ENCODE peak calls at places on chromosomes 12 and 14, in five cellular contexts. One of them, this sample, is unnamed.

GRCh38 chr14:99133563-99134332 is 138.2 kb downstream of the BCL11B start:
- DNase-seq in lower leg skin: peak
- DNase-seq in cardiac muscle cell: no peak
- DNase-seq in A549: no peak
- DNase-seq in AG09309: no peak
- DNase-seq in this sample: no peak

GRCh38 chr14:64279719-64280668 is 14.2 kb downstream of the ESR2 start:
- DNase-seq in lower leg skin: no peak
- DNase-seq in cardiac muscle cell: no peak
- DNase-seq in A549: peak
- DNase-seq in AG09309: no peak
- DNase-seq in this sample: no peak

GRCh38 chr12:120136093-120136770 is 19.7 kb upstream of the RAB35 start:
- DNase-seq in lower leg skin: no peak
- DNase-seq in cardiac muscle cell: no peak
- DNase-seq in A549: no peak
- DNase-seq in AG09309: no peak
- DNase-seq in this sample: no peak

GRCh38 chr12:64706831-64707230 is 52.4 kb downstream of the GNS start:
- DNase-seq in lower leg skin: no peak
- DNase-seq in cardiac muscle cell: no peak
- DNase-seq in A549: no peak
- DNase-seq in AG09309: no peak
- DNase-seq in this sample: no peak

GRCh38 chr12:54404061-54405004 is 14.7 kb downstream of the ITGA5 start:
- DNase-seq in lower leg skin: no peak
- DNase-seq in cardiac muscle cell: peak
- DNase-seq in A549: peak
- DNase-seq in AG09309: no peak
- DNase-seq in this sample: no peak

GRCh38 chr14:79370969-79371368 is 840.3 kb downstream of the DIO2 start:
- DNase-seq in lower leg skin: no peak
- DNase-seq in cardiac muscle cell: no peak
- DNase-seq in A549: no peak
- DNase-seq in AG09309: no peak
- DNase-seq in this sample: no peak

GRCh38 chr12:27347779-27348178 is 15.1 kb downstream of the BMAL2 start:
- DNase-seq in lower leg skin: no peak
- DNase-seq in cardiac muscle cell: no peak
- DNase-seq in A549: no peak
- DNase-seq in AG09309: no peak
- DNase-seq in this sample: no peak

GRCh38 chr12:9331218-9331626 is 123.0 kb upstream of the PZP start:
- DNase-seq in lower leg skin: no peak
- DNase-seq in cardiac muscle cell: peak
- DNase-seq in A549: peak
- DNase-seq in AG09309: no peak
- DNase-seq in this sample: peak

GRCh38 chr14:103512701-103513611 is 9.7 kb downstream of the CKB start:
- DNase-seq in lower leg skin: no peak
- DNase-seq in cardiac muscle cell: no peak
- DNase-seq in A549: no peak
- DNase-seq in AG09309: peak
- DNase-seq in this sample: peak

GRCh38 chr12:32270818-32271710 is 128.3 kb upstream of the FGD4 start:
- DNase-seq in lower leg skin: no peak
- DNase-seq in cardiac muscle cell: no peak
- DNase-seq in A549: peak
- DNase-seq in AG09309: peak
- DNase-seq in this sample: no peak

GRCh38 chr12:459430-460258 is at the start of gene B4GALNT3:
- DNase-seq in lower leg skin: no peak
- DNase-seq in cardiac muscle cell: peak
- DNase-seq in A549: peak
- DNase-seq in AG09309: no peak
- DNase-seq in this sample: no peak

GRCh38 chr14:72736791-72737559 is 156.9 kb downstream of the DPF3 start:
- DNase-seq in lower leg skin: peak
- DNase-seq in cardiac muscle cell: no peak
- DNase-seq in A549: no peak
- DNase-seq in AG09309: no peak
- DNase-seq in this sample: peak

GRCh38 chr12:111182391-111182790 is 186.5 kb downstream of the PHETA1 start:
- DNase-seq in lower leg skin: no peak
- DNase-seq in cardiac muscle cell: peak
- DNase-seq in A549: no peak
- DNase-seq in AG09309: no peak
- DNase-seq in this sample: no peak

GRCh38 chr14:59360923-59361794 is 104.0 kb downstream of the GPR135 start:
- DNase-seq in lower leg skin: peak
- DNase-seq in cardiac muscle cell: no peak
- DNase-seq in A549: peak
- DNase-seq in AG09309: peak
- DNase-seq in this sample: no peak

GRCh38 chr12:50747817-50748216 is 16.1 kb upstream of the ATF1 start:
- DNase-seq in lower leg skin: peak
- DNase-seq in cardiac muscle cell: no peak
- DNase-seq in A549: no peak
- DNase-seq in AG09309: no peak
- DNase-seq in this sample: no peak

GRCh38 chr12:9867531-9867930 is 1.6 kb downstream of the CLEC2B start:
- DNase-seq in lower leg skin: no peak
- DNase-seq in cardiac muscle cell: no peak
- DNase-seq in A549: no peak
- DNase-seq in AG09309: no peak
- DNase-seq in this sample: no peak

GRCh38 chr14:38210587-38211257 is 3.0 kb downstream of the SSTR1 start:
- DNase-seq in lower leg skin: no peak
- DNase-seq in cardiac muscle cell: peak
- DNase-seq in A549: peak
- DNase-seq in AG09309: no peak
- DNase-seq in this sample: no peak

GRCh38 chr12:56127485-56127887 is 581 bp upstream of the ESYT1 start:
- DNase-seq in lower leg skin: no peak
- DNase-seq in cardiac muscle cell: no peak
- DNase-seq in A549: no peak
- DNase-seq in AG09309: no peak
- DNase-seq in this sample: no peak

GRCh38 chr14:41230683-41231082 is 376.0 kb upstream of the LRFN5 start:
- DNase-seq in lower leg skin: no peak
- DNase-seq in cardiac muscle cell: no peak
- DNase-seq in A549: no peak
- DNase-seq in AG09309: no peak
- DNase-seq in this sample: no peak

GRCh38 chr12:106080111-106080732 is 58.5 kb downstream of the NUAK1 start:
- DNase-seq in lower leg skin: no peak
- DNase-seq in cardiac muscle cell: peak
- DNase-seq in A549: no peak
- DNase-seq in AG09309: peak
- DNase-seq in this sample: peak

GRCh38 chr12:74370608-74371216 is 166.9 kb upstream of the ATXN7L3B start:
- DNase-seq in lower leg skin: no peak
- DNase-seq in cardiac muscle cell: no peak
- DNase-seq in A549: peak
- DNase-seq in AG09309: no peak
- DNase-seq in this sample: no peak

DNA sequence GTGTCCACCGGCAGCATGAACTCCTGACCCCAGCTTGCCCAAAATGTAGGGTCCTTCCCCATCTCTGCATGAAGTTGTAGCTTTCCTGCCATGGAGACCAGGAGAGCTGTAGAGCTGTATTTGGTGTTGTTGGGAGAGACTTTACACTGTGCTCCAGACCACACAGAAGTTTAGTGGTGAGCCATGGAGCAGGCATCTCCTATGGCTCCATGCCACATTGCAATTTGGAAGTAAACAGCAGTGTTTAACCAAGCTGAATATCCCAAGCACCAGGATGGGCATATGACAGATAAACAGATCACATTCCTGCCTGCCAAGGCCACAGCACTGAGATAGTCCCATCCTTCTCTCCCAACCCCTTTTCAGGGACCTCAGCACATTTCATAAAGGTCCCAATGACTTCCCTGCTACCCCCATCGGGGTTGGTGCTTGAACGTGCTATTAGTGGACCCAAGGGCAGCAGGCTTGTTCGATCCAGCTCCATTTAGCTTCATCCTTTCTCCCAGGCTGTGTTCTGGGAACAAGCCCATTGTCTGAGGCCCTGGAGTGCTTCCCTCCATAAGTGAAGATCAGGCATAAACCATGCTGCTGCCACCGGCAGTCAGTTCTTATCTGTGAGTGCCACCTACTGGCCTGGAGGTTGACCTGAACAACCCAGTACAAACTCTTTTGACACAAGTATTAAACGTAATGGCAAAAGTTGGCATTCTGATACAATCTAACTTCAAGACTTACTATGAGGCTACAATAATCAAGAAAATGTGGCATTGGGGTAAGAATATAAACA is 172.3 kb upstream of the ATXN7L3B start:
- DNase-seq in lower leg skin: no peak
- DNase-seq in cardiac muscle cell: peak
- DNase-seq in A549: peak
- DNase-seq in AG09309: no peak
- DNase-seq in this sample: peak
- TF ChIP-seq CTCF in lower leg skin: no peak
- TF ChIP-seq CTCF in cardiac muscle cell: peak
- TF ChIP-seq CTCF in A549: no peak
- TF ChIP-seq CTCF in AG09309: no peak
- TF ChIP-seq CTCF in this sample: peak

GRCh38 chr12:46224401-46224800 is 44.4 kb downstream of the SLC38A1 start:
- DNase-seq in lower leg skin: peak
- DNase-seq in cardiac muscle cell: no peak
- DNase-seq in A549: no peak
- DNase-seq in AG09309: peak
- DNase-seq in this sample: peak
- H3K4me3 ChIP-seq in lower leg skin: no peak
- H3K4me3 ChIP-seq in cardiac muscle cell: no peak
- H3K4me3 ChIP-seq in A549: no peak
- H3K4me3 ChIP-seq in AG09309: no peak
- H3K4me3 ChIP-seq in this sample: no peak

DNA sequence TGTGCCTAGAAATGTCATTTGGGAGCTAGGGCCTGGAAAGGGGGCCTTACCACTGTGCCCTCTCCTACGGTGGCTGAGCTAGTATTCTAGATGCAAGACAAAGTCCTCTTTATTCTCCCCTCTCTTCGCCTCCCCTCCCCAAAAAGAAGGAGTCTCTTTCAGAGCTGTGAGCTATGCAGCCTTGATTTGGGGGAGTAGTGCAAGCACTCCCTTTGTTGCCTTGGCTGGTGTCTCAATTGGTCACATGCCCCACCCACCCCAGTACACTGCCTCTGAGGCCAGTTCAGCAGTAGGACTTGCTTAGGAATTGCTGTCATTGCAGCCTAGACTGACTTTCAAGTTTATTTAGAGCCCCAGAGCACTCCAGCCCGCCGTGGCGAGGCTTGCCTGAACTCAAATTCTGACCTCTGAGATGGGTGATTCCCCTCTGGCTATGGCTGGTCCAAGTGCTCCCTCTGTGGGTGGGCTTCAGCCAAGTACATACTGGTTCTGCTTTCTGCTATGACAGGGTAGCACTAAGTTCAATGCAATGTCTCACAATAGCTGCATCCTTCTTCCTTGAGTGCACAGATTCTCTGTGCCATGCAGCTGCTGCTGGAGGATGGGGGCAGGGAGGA is 37.0 kb upstream of the FBXO33 start:
- DNase-seq in lower leg skin: no peak
- DNase-seq in cardiac muscle cell: peak
- DNase-seq in A549: peak
- DNase-seq in AG09309: no peak
- DNase-seq in this sample: no peak
- TF ChIP-seq CTCF in lower leg skin: no peak
- TF ChIP-seq CTCF in cardiac muscle cell: peak
- TF ChIP-seq CTCF in A549: no peak
- TF ChIP-seq CTCF in AG09309: peak
- TF ChIP-seq CTCF in this sample: peak

GRCh38 chr12:6369916-6370575 is 5.3 kb downstream of the SCNN1A start:
- DNase-seq in lower leg skin: no peak
- DNase-seq in cardiac muscle cell: no peak
- DNase-seq in A549: peak
- DNase-seq in AG09309: no peak
- DNase-seq in this sample: no peak

GRCh38 chr12:6372403-6373003 is 2.9 kb downstream of the SCNN1A start:
- DNase-seq in lower leg skin: peak
- DNase-seq in cardiac muscle cell: no peak
- DNase-seq in A549: peak
- DNase-seq in AG09309: peak
- DNase-seq in this sample: peak

GRCh38 chr12:6373022-6373787 is 2.2 kb downstream of the SCNN1A start:
- DNase-seq in lower leg skin: no peak
- DNase-seq in cardiac muscle cell: no peak
- DNase-seq in A549: no peak
- DNase-seq in AG09309: no peak
- DNase-seq in this sample: no peak

GRCh38 chr12:6370576-6370935 is 4.8 kb downstream of the SCNN1A start:
- DNase-seq in lower leg skin: no peak
- DNase-seq in cardiac muscle cell: no peak
- DNase-seq in A549: no peak
- DNase-seq in AG09309: no peak
- DNase-seq in this sample: no peak

DNA sequence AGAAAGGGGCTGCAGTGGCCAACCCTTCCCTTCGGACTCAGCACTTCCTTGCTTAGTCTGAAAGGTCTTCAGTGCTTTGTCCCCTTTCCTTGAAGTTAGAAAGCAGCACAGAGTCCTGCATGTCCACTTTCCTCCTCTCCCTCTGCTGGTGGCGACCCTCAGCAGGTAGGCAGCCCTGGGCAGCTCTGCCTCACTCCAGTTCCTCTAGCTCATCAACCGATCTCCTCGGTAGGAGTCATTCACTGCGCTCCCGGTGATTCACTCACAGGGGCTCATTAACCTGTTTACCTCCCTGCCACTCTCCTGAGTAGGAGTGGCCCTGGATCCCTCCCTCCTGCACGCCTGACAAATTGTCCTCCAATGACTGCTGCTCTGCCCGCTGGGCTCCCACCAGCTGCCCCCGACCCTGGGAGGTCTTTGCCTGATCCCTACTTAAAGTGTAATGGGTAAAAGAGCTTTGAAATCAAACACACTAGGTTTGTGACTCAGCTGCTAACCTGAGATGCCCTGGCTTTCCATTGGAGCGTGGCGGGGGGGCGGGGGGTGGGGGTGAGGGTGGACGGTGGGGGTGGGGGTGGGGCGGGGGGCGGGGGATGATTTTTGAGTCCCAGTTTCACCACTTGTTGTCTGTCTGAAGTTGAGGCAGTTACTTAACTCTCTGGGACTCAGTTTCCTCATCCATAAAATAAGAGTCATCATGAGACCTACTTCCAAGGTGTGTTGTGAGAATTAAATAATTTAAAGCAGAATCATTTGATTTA is 4.2 kb downstream of the SCNN1A start:
- DNase-seq in lower leg skin: no peak
- DNase-seq in cardiac muscle cell: no peak
- DNase-seq in A549: peak
- DNase-seq in AG09309: no peak
- DNase-seq in this sample: peak
- H3K4me3 ChIP-seq in lower leg skin: no peak
- H3K4me3 ChIP-seq in cardiac muscle cell: no peak
- H3K4me3 ChIP-seq in A549: peak
- H3K4me3 ChIP-seq in AG09309: no peak
- H3K4me3 ChIP-seq in this sample: no peak

GRCh38 chr14:51369814-51370213 is 129.8 kb downstream of the TMX1 start:
- DNase-seq in lower leg skin: no peak
- DNase-seq in cardiac muscle cell: no peak
- DNase-seq in A549: peak
- DNase-seq in AG09309: no peak
- DNase-seq in this sample: no peak
- TF ChIP-seq CTCF in lower leg skin: no peak
- TF ChIP-seq CTCF in cardiac muscle cell: peak
- TF ChIP-seq CTCF in A549: peak
- TF ChIP-seq CTCF in AG09309: no peak
- TF ChIP-seq CTCF in this sample: no peak